ENCODE peak calls at places on chromosomes 2 and 18, in five cellular contexts. Q is fibroblast of lung, K is Peyer's patch, O is upper lobe of left lung, A is IMR-90. E is an unnamed sample. For H3K4me1, the result is how much of the 10 kb centered on the place peaks cover.

GRCh38 chr18:62521588-62521987 is 1.2 kb upstream of the ZCCHC2 start:
- DNase-seq in K (no peak), O (no peak), A (no peak), Q (peak), E (no peak)

GRCh38 chr2:181306785-181307184 is 150.4 kb upstream of the ITGA4 start:
- DNase-seq in Q (peak), O (no peak), K (no peak), A (peak), E (no peak)

GRCh38 chr2:102418421-102418961 is 4.5 kb upstream of the IL18RAP start:
- DNase-seq in A (peak), Q (no peak), O (no peak), K (no peak), E (no peak)

GRCh38 chr2:126482582-126483464 is 173.1 kb upstream of the GYPC start:
- DNase-seq in A (no peak), K (no peak), Q (no peak), O (no peak), E (no peak)

GRCh38 chr2:205704101-205704741 is 21.9 kb downstream of the NRP2 start:
- DNase-seq in O (peak), K (no peak), Q (no peak), A (peak), E (no peak)

GRCh38 chr2:202269585-202269984 is 4.0 kb downstream of the NOP58 start:
- DNase-seq in O (no peak), Q (no peak), K (no peak), A (no peak), E (no peak)

GRCh38 chr2:133884739-133885381 is 316.6 kb upstream of the NCKAP5 start:
- DNase-seq in A (peak), Q (peak), O (no peak), K (no peak), E (no peak)

GRCh38 chr2:135144343-135144742 is 92.3 kb downstream of the RAB3GAP1 start:
- DNase-seq in Q (peak), K (no peak), O (no peak), A (no peak), E (no peak)

GRCh38 chr2:198596985-198597384 is 792.6 kb downstream of the PLCL1 start:
- DNase-seq in A (no peak), K (no peak), O (no peak), Q (no peak), E (no peak)

GRCh38 chr2:160411955-160412354 is 81.7 kb downstream of the RBMS1 start:
- DNase-seq in O (no peak), A (no peak), K (no peak), Q (no peak), E (no peak)

GRCh38 chr2:64787698-64788097 is 134.0 kb upstream of the SERTAD2 start:
- DNase-seq in O (no peak), A (no peak), Q (peak), K (no peak), E (no peak)

GRCh38 chr18:50560681-50561629 is 1.1 kb downstream of the MAPK4 start:
- DNase-seq in K (no peak), O (no peak), A (no peak), Q (no peak), E (no peak)

GRCh38 chr2:206452750-206453149 is 9.4 kb downstream of the ADAM23 start:
- DNase-seq in A (peak), Q (no peak), K (no peak), O (no peak), E (no peak)

GRCh38 chr2:140353541-140353940 is 1573.4 kb upstream of the NXPH2 start:
- DNase-seq in K (no peak), A (no peak), O (no peak), Q (peak), E (no peak)

GRCh38 chr2:118718921-118719320 is 128.5 kb downstream of the EN1 start:
- DNase-seq in A (no peak), Q (no peak), O (no peak), K (no peak), E (no peak)

GRCh38 chr2:20579866-20580265 is 71.0 kb downstream of the HS1BP3 start:
- DNase-seq in O (no peak), K (no peak), A (no peak), Q (no peak), E (no peak)

GRCh38 chr2:5661362-5661761 is 30.8 kb upstream of the SOX11 start:
- DNase-seq in O (no peak), Q (no peak), A (no peak), K (no peak), E (no peak)

GRCh38 chr2:241933175-241933911 is 63.8 kb downstream of the RTP5 start:
- DNase-seq in K (no peak), A (no peak), O (no peak), Q (peak), E (no peak)

GRCh38 chr18:56661414-56662101 is 10.4 kb downstream of the WDR7 start:
- DNase-seq in K (no peak), A (peak), Q (peak), O (no peak), E (no peak)

GRCh38 chr18:37299471-37300304 is 265.9 kb downstream of the CELF4 start:
- DNase-seq in Q (peak), K (peak), A (peak), O (peak), E (peak)

GRCh38 chr2:217370391-217370790 is 510.5 kb upstream of the TNP1 start:
- DNase-seq in Q (no peak), K (no peak), O (no peak), A (peak), E (no peak)

GRCh38 chr18:67599277-67599676 is 82.8 kb upstream of the DSEL start:
- DNase-seq in O (no peak), A (peak), Q (peak), K (no peak), E (no peak)

GRCh38 chr2:85811173-85811849 is 57.5 kb downstream of the ATOH8 start:
- DNase-seq in A (peak), O (peak), Q (peak), K (no peak), E (peak)

GRCh38 chr2:205633994-205634393 is 48.3 kb upstream of the NRP2 start:
- DNase-seq in K (no peak), O (no peak), Q (peak), A (peak), E (no peak)

GRCh38 chr2:189613077-189613636 is 32.6 kb upstream of the SLC40A1 start:
- DNase-seq in Q (peak), A (peak), K (no peak), O (peak), E (no peak)

GRCh38 chr2:196036442-196036841 is 32.2 kb downstream of the DNAH7 start:
- DNase-seq in Q (no peak), O (no peak), K (no peak), A (no peak), E (no peak)

GRCh38 chr18:25435462-25435782 is 83.5 kb upstream of the ZNF521 start:
- DNase-seq in O (no peak), K (no peak), A (no peak), Q (no peak), E (no peak)

GRCh38 chr2:225097035-225097434 is 54.8 kb upstream of the DOCK10 start:
- DNase-seq in O (no peak), A (peak), K (no peak), Q (peak), E (no peak)

GRCh38 chr2:100476606-100477005 is 6.3 kb downstream of the NMS start:
- DNase-seq in Q (no peak), A (no peak), K (no peak), O (no peak), E (no peak)

GRCh38 chr2:232455426-232456255 is at the start of gene ALPI:
- DNase-seq in A (no peak), O (peak), Q (no peak), K (no peak), E (peak)

GRCh38 chr2:23602113-23602512 is 217.1 kb downstream of the KLHL29 start:
- DNase-seq in A (peak), Q (peak), O (no peak), K (no peak), E (no peak)

GRCh38 chr18:31206064-31206463 is 43.4 kb upstream of the DSC1 start:
- DNase-seq in A (no peak), Q (no peak), O (no peak), K (no peak), E (no peak)

GRCh38 chr18:31204833-31205232 is 42.2 kb upstream of the DSC1 start:
- DNase-seq in Q (no peak), A (no peak), K (no peak), O (no peak), E (no peak)

GRCh38 chr18:31209041-31209440 is 46.4 kb upstream of the DSC1 start:
- DNase-seq in Q (no peak), K (no peak), A (no peak), O (no peak), E (no peak)

GRCh38 chr18:31205273-31205672 is 42.6 kb upstream of the DSC1 start:
- DNase-seq in O (no peak), A (no peak), Q (no peak), K (no peak), E (no peak)

GRCh38 chr18:31206787-31207381 is 44.2 kb upstream of the DSC1 start:
- DNase-seq in K (no peak), O (peak), Q (peak), A (peak), E (peak)
- TF ChIP-seq CTCF in K (peak), O (peak), Q (no peak), A (no peak), E (no peak)

GRCh38 chr2:11784310-11784709 is 37.9 kb downstream of the LPIN1 start:
- DNase-seq in Q (no peak), A (no peak), K (no peak), O (no peak), E (no peak)
- H3K4me3 ChIP-seq in Q (no peak), A (no peak), K (no peak), O (peak), E (peak)

GRCh38 chr2:25313711-25314513 is 27.8 kb downstream of the DNMT3A start:
- DNase-seq in K (no peak), O (no peak), Q (no peak), A (no peak), E (no peak)

GRCh38 chr2:25315316-25315680 is 26.4 kb downstream of the DNMT3A start:
- DNase-seq in Q (no peak), K (no peak), O (no peak), A (no peak), E (no peak)

GRCh38 chr2:25312958-25313710 is 28.6 kb downstream of the DNMT3A start:
- DNase-seq in A (no peak), Q (no peak), O (no peak), K (no peak), E (no peak)

GRCh38 chr2:25316101-25316500 is 25.6 kb downstream of the DNMT3A start:
- DNase-seq in Q (no peak), O (peak), A (no peak), K (no peak), E (no peak)

GRCh38 chr2:25314514-25315315 is 27.0 kb downstream of the DNMT3A start:
- DNase-seq in A (peak), Q (peak), O (peak), K (peak), E (no peak)
- H3K4me1 ChIP-seq in A (under half), Q (under half), O (under half), K (under half), E (under half)

GRCh38 chr2:10784719-10785118 is 27.9 kb downstream of the PDIA6 start:
- DNase-seq in Q (no peak), O (no peak), A (no peak), K (no peak), E (no peak)

GRCh38 chr2:10785260-10785659 is 27.3 kb downstream of the PDIA6 start:
- DNase-seq in Q (no peak), O (no peak), K (no peak), A (no peak), E (no peak)

GRCh38 chr2:10786240-10786982 is 26.2 kb downstream of the PDIA6 start:
- DNase-seq in O (peak), A (no peak), Q (no peak), K (no peak), E (no peak)

GRCh38 chr2:10788855-10789254 is 23.7 kb downstream of the PDIA6 start:
- DNase-seq in A (no peak), O (no peak), K (no peak), Q (no peak), E (no peak)

GRCh38 chr2:10787176-10787968 is 25.2 kb downstream of the PDIA6 start:
- DNase-seq in K (peak), O (no peak), Q (peak), A (no peak), E (no peak)
- TF ChIP-seq CTCF in K (no peak), O (no peak), Q (no peak), A (no peak), E (peak)

DNA sequence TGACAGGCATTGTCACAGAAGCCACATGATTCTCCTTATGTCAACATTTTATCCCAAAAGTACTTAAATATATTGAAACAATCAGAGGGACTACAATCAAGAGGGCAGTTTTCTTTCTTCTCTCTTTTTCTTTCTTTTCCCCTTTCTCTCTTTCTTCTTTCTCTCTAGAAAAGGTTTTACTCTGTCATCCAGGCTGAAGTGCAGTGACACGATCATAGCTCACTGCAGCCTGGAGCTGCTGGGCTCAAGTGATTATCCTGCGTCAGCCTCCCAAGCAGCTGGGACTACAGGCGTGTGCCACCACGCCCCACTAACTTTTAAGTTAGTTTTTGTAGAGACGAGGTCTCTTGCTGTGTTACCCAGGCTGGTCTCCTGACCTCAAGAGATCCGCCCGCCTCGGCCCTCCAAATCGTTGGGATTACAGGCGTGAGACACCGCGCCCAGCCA is 1.0 kb upstream of the PRKD3 start:
- DNase-seq in O (no peak), K (no peak), A (no peak), Q (no peak), E (no peak)
- H3K4me3 ChIP-seq in O (peak), K (peak), A (peak), Q (peak), E (peak)

GRCh38 chr2:37554157-37554515 is 117.3 kb downstream of the CDC42EP3 start:
- DNase-seq in Q (no peak), O (no peak), K (no peak), A (no peak), E (no peak)

GRCh38 chr2:37556256-37556655 is 115.2 kb downstream of the CDC42EP3 start:
- DNase-seq in Q (no peak), A (no peak), O (no peak), K (no peak), E (no peak)

GRCh38 chr2:37554687-37555086 is 116.8 kb downstream of the CDC42EP3 start:
- DNase-seq in A (no peak), K (no peak), O (no peak), Q (no peak), E (no peak)

GRCh38 chr2:37553411-37554156 is 117.9 kb downstream of the CDC42EP3 start:
- DNase-seq in Q (no peak), O (no peak), K (no peak), A (no peak), E (no peak)

GRCh38 chr2:37555457-37555856 is 116.0 kb downstream of the CDC42EP3 start:
- DNase-seq in Q (no peak), A (no peak), O (peak), K (peak), E (no peak)
- H3K4me1 ChIP-seq in Q (under half), A (under half), O (under half), K (under half), E (under half)

E was measured in ascending aorta.